ENCODE peak calls at places on chromosomes 5 and 9, in nine cellular contexts. R is testis; Y is activated T-cell treated with anti-CD3 and anti-CD28 coated beads for 1 hour; H is activated CD4-positive, alpha-beta T cell treated with anti-CD3 and anti-CD28 coated beads for 48 hours; O is stimulated activated CD4-positive, alpha-beta T cell treated with anti-CD3 and anti-CD28 coated beads, Interleukin-4, amount 100 ng/mL, for 24 hours; P is HFFc6; S is sciatic nerve; U is fibroblast of pulmonary artery; T is NCI-H1092. L is an unnamed sample.

GRCh38 chr5:168992687-168993086 is 308.3 kb downstream of the SLIT3 start:
- DNase-seq in R (no peak), Y (no peak), H (no peak), O (no peak), P (no peak), S (no peak), U (no peak), T (no peak), L (no peak)

GRCh38 chr5:128304791-128305190 is 221.2 kb downstream of the SLC12A2 start:
- DNase-seq in R (no peak), Y (no peak), H (no peak), O (no peak), P (peak; percentile 3), S (no peak), U (no peak), T (no peak), L (no peak)

GRCh38 chr9:104851521-104851920 is 76.4 kb downstream of the ABCA1 start:
- DNase-seq in R (no peak), Y (no peak), H (no peak), O (no peak), P (no peak), S (no peak), U (no peak), T (no peak), L (no peak)

GRCh38 chr5:142296914-142297417 is 27.9 kb downstream of the SPRY4 start:
- DNase-seq in R (no peak), Y (no peak), H (no peak), O (no peak), P (peak; percentile 72), S (no peak), U (peak; percentile 95), T (no peak), L (no peak)

GRCh38 chr5:55438931-55439477 is 95.8 kb downstream of the PLPP1 start:
- DNase-seq in R (no peak), Y (no peak), H (no peak), O (no peak), P (peak; percentile 53), S (no peak), U (peak; percentile 66), T (no peak), L (no peak)

GRCh38 chr9:129309041-129309430 is 131.0 kb upstream of the IER5L start:
- DNase-seq in R (peak; percentile 10), Y (no peak), H (no peak), O (no peak), P (no peak), S (peak; percentile 25), U (no peak), T (no peak), L (no peak)

GRCh38 chr9:38079410-38080105 is 10.5 kb upstream of the SHB start:
- DNase-seq in R (peak; percentile 43), Y (no peak), H (no peak), O (no peak), P (peak; percentile 48), S (peak; percentile 64), U (peak; percentile 30), T (no peak), L (no peak)

GRCh38 chr5:174601937-174602336 is 122.4 kb upstream of the MSX2 start:
- DNase-seq in R (no peak), Y (no peak), H (no peak), O (no peak), P (no peak), S (no peak), U (no peak), T (no peak), L (no peak)

GRCh38 chr5:61969761-61970160 is 336.2 kb upstream of the KIF2A start:
- DNase-seq in R (no peak), Y (no peak), H (no peak), O (no peak), P (no peak), S (no peak), U (no peak), T (no peak), L (no peak)

GRCh38 chr9:15211994-15212501 is 95.0 kb downstream of the TTC39B start:
- DNase-seq in R (no peak), Y (no peak), H (no peak), O (no peak), P (no peak), S (no peak), U (peak; percentile 28), T (no peak), L (no peak)

GRCh38 chr9:114723926-114724325 is 41.9 kb upstream of the TEX48 start:
- DNase-seq in R (no peak), Y (no peak), H (no peak), O (no peak), P (peak; percentile 55), S (no peak), U (no peak), T (no peak), L (no peak)

GRCh38 chr5:41747291-41747690 is 122.9 kb downstream of the OXCT1 start:
- DNase-seq in R (no peak), Y (no peak), H (no peak), O (no peak), P (peak; percentile 5), S (no peak), U (peak; percentile 83), T (no peak), L (no peak)

GRCh38 chr5:166772770-166773169 is 1518.7 kb upstream of the WWC1 start:
- DNase-seq in R (no peak), Y (no peak), H (no peak), O (no peak), P (no peak), S (no peak), U (peak; percentile 89), T (no peak), L (no peak)

GRCh38 chr5:97046270-97046982 is 96.0 kb downstream of the LIX1 start:
- DNase-seq in R (no peak), Y (no peak), H (no peak), O (no peak), P (peak; percentile 15), S (no peak), U (peak; percentile 32), T (no peak), L (no peak)

GRCh38 chr9:135885100-135885853 is 22.1 kb downstream of the CAMSAP1 start:
- DNase-seq in R (no peak), Y (no peak), H (no peak), O (no peak), P (no peak), S (no peak), U (peak; percentile 43), T (no peak), L (no peak)

GRCh38 chr5:134851307-134851923 is 5.6 kb downstream of the C5orf24 start:
- DNase-seq in R (peak; percentile 49), Y (no peak), H (no peak), O (no peak), P (peak; percentile 61), S (no peak), U (peak; percentile 67), T (no peak), L (no peak)

GRCh38 chr9:694499-695154 is 146.9 kb upstream of the DMRT1 start:
- DNase-seq in R (peak; percentile 54), Y (no peak), H (no peak), O (no peak), P (peak; percentile 90), S (no peak), U (peak; percentile 86), T (no peak), L (no peak)

GRCh38 chr9:127390563-127390962 is 6.4 kb upstream of the SLC2A8 start:
- DNase-seq in R (no peak), Y (no peak), H (no peak), O (no peak), P (no peak), S (no peak), U (no peak), T (no peak), L (no peak)

GRCh38 chr9:110744753-110745522 is 76.3 kb downstream of the MUSK start:
- DNase-seq in R (peak; percentile 23), Y (no peak), H (no peak), O (no peak), P (peak; percentile 94), S (no peak), U (peak; percentile 98), T (no peak), L (no peak)

GRCh38 chr5:72093231-72093630 is 14.0 kb upstream of the MAP1B start:
- DNase-seq in R (no peak), Y (no peak), H (no peak), O (no peak), P (peak; percentile 50), S (no peak), U (peak; percentile 46), T (no peak), L (no peak)

GRCh38 chr9:71812385-71812784 is 44.1 kb upstream of the CEMIP2 start:
- DNase-seq in R (peak; percentile 63), Y (no peak), H (no peak), O (no peak), P (no peak), S (no peak), U (peak; percentile 42), T (no peak), L (no peak)

GRCh38 chr9:110835404-110835803 is 166.8 kb downstream of the MUSK start:
- DNase-seq in R (no peak), Y (no peak), H (no peak), O (no peak), P (peak; percentile 79), S (no peak), U (peak; percentile 85), T (no peak), L (no peak)

GRCh38 chr5:178288373-178289368 is 56.1 kb upstream of the PHYKPL start:
- DNase-seq in R (no peak), Y (no peak), H (no peak), O (no peak), P (no peak), S (no peak), U (no peak), T (no peak), L (no peak)

GRCh38 chr9:98786750-98787510 is 9.4 kb downstream of the ANKS6 start:
- DNase-seq in R (peak; percentile 7), Y (no peak), H (no peak), O (no peak), P (no peak), S (no peak), U (no peak), T (no peak), L (no peak)

GRCh38 chr5:91361055-91361701 is 21.9 kb downstream of the ARRDC3 start:
- DNase-seq in R (no peak), Y (no peak), H (no peak), O (peak; percentile 22), P (no peak), S (no peak), U (no peak), T (no peak), L (no peak)

L was measured in GM12891.